ENCODE peak calls at places on chromosomes 16 and 17, in four cellular contexts. D is NCI-H1930, A is mucosa of gallbladder, O is NCI-H1694 treated with DMSO at 0.1 percent for 48 hours. L is an unnamed sample.

GRCh38 chr16:77262971-77263370 is 63.8 kb downstream of the SYCE1L start:
- DNase-seq in O (no peak), D (no peak), A (no peak), L (no peak)

GRCh38 chr16:87366288-87366687 is 17.3 kb downstream of the FBXO31 start:
- DNase-seq in A (no peak), O (no peak), D (no peak), L (no peak)

GRCh38 chr17:78117027-78117981 is 11.3 kb downstream of the TMC6 start:
- DNase-seq in O (no peak), D (no peak), A (no peak), L (no peak)

GRCh38 chr17:71986886-71987285 is 133.9 kb upstream of the SOX9 start:
- DNase-seq in A (no peak), O (no peak), D (no peak), L (no peak)

GRCh38 chr17:2214047-2214717 is 89.4 kb downstream of the SMG6 start:
- DNase-seq in A (peak; percentile 45), O (no peak), D (no peak), L (no peak)

GRCh38 chr16:75045424-75045823 is 46.6 kb downstream of the ZNRF1 start:
- DNase-seq in A (no peak), O (no peak), D (no peak), L (no peak)

GRCh38 chr17:48549909-48550308 is 5.0 kb upstream of the HOXB2 start:
- DNase-seq in D (no peak), A (no peak), O (no peak), L (no peak)

GRCh38 chr16:68064791-68065365 is 20.3 kb upstream of the NFATC3 start:
- DNase-seq in A (peak; percentile 71), O (peak; percentile 44), D (no peak), L (peak; percentile 0)

GRCh38 chr17:82598256-82599011 is 49.8 kb downstream of the WDR45B start:
- DNase-seq in O (no peak), A (no peak), D (no peak), L (no peak)

GRCh38 chr17:72691601-72692000 is 400.9 kb downstream of the SLC39A11 start:
- DNase-seq in D (no peak), A (no peak), O (no peak), L (no peak)

GRCh38 chr16:27107185-27107592 is 40.5 kb downstream of the C16orf82 start:
- DNase-seq in O (no peak), D (no peak), A (no peak), L (no peak)

GRCh38 chr17:5841862-5842261 is 228.3 kb upstream of the WSCD1 start:
- DNase-seq in O (no peak), D (no peak), A (no peak), L (no peak)

GRCh38 chr17:31480904-31481782 is 89.7 kb downstream of the RAB11FIP4 start:
- DNase-seq in A (no peak), D (no peak), O (no peak), L (no peak)

GRCh38 chr16:66130296-66130910 is 236.1 kb upstream of the CDH5 start:
- DNase-seq in A (no peak), O (no peak), D (no peak), L (no peak)

GRCh38 chr17:18267927-18268711 is 7.7 kb downstream of the MIEF2 start:
- DNase-seq in O (no peak), A (no peak), D (no peak), L (no peak)